ENCODE peak calls at places on chromosomes 13 and 19, in nine cellular contexts. One of them, this sample, is unnamed. For H3K4me1, the result is how much of the 10 kb centered on the place peaks cover.

GRCh38 chr13:111005364-111005763 is 90.5 kb upstream of the ANKRD10 start:
- DNase-seq in transverse colon: no peak
- DNase-seq in sigmoid colon: no peak
- DNase-seq in stomach: no peak
- DNase-seq in A549: peak
- DNase-seq in left ventricle myocardium inferior: no peak
- DNase-seq in ovary: no peak
- DNase-seq in fibroblast of lung: peak
- DNase-seq in pancreas: no peak
- DNase-seq in this sample: no peak

GRCh38 chr13:99500839-99501134 is 485 bp upstream of the TM9SF2 start:
- DNase-seq in pancreas: no peak
- DNase-seq in transverse colon: no peak
- DNase-seq in A549: no peak
- DNase-seq in left ventricle myocardium inferior: no peak
- DNase-seq in fibroblast of lung: no peak
- DNase-seq in ovary: no peak
- DNase-seq in stomach: no peak
- DNase-seq in sigmoid colon: no peak
- DNase-seq in this sample: no peak

GRCh38 chr13:40130871-40131636 is 475.6 kb downstream of the COG6 start:
- DNase-seq in pancreas: no peak
- DNase-seq in fibroblast of lung: peak
- DNase-seq in sigmoid colon: no peak
- DNase-seq in ovary: no peak
- DNase-seq in left ventricle myocardium inferior: no peak
- DNase-seq in stomach: no peak
- DNase-seq in A549: peak
- DNase-seq in transverse colon: peak
- DNase-seq in this sample: no peak

GRCh38 chr13:19984430-19985218 is 26.1 kb downstream of the ZMYM2 start:
- DNase-seq in ovary: no peak
- DNase-seq in fibroblast of lung: peak
- DNase-seq in A549: peak
- DNase-seq in stomach: no peak
- DNase-seq in left ventricle myocardium inferior: no peak
- DNase-seq in pancreas: no peak
- DNase-seq in sigmoid colon: no peak
- DNase-seq in transverse colon: no peak
- DNase-seq in this sample: no peak

GRCh38 chr13:106619688-106620555 is 52.0 kb upstream of the ARGLU1 start:
- DNase-seq in ovary: peak
- DNase-seq in sigmoid colon: no peak
- DNase-seq in transverse colon: peak
- DNase-seq in A549: peak
- DNase-seq in stomach: no peak
- DNase-seq in fibroblast of lung: peak
- DNase-seq in pancreas: no peak
- DNase-seq in left ventricle myocardium inferior: no peak
- DNase-seq in this sample: no peak

GRCh38 chr13:70173236-70173959 is 65.1 kb upstream of the KLHL1 start:
- DNase-seq in left ventricle myocardium inferior: no peak
- DNase-seq in A549: no peak
- DNase-seq in ovary: no peak
- DNase-seq in fibroblast of lung: peak
- DNase-seq in pancreas: no peak
- DNase-seq in stomach: no peak
- DNase-seq in sigmoid colon: no peak
- DNase-seq in transverse colon: no peak
- DNase-seq in this sample: no peak

GRCh38 chr13:21022056-21022693 is 39.2 kb downstream of the LATS2 start:
- DNase-seq in pancreas: no peak
- DNase-seq in stomach: no peak
- DNase-seq in A549: no peak
- DNase-seq in ovary: no peak
- DNase-seq in transverse colon: no peak
- DNase-seq in fibroblast of lung: no peak
- DNase-seq in sigmoid colon: no peak
- DNase-seq in left ventricle myocardium inferior: no peak
- DNase-seq in this sample: no peak

GRCh38 chr13:74398599-74398998 is 264.4 kb upstream of the KLF12 start:
- DNase-seq in pancreas: no peak
- DNase-seq in sigmoid colon: no peak
- DNase-seq in stomach: no peak
- DNase-seq in transverse colon: no peak
- DNase-seq in fibroblast of lung: no peak
- DNase-seq in A549: no peak
- DNase-seq in left ventricle myocardium inferior: no peak
- DNase-seq in ovary: no peak
- DNase-seq in this sample: no peak

GRCh38 chr13:48938308-48938943 is 37.3 kb upstream of the FNDC3A start:
- DNase-seq in transverse colon: no peak
- DNase-seq in A549: no peak
- DNase-seq in left ventricle myocardium inferior: no peak
- DNase-seq in stomach: no peak
- DNase-seq in fibroblast of lung: no peak
- DNase-seq in ovary: no peak
- DNase-seq in pancreas: no peak
- DNase-seq in sigmoid colon: no peak
- DNase-seq in this sample: no peak

GRCh38 chr13:20964904-20965303 is 62.4 kb upstream of the XPO4 start:
- DNase-seq in transverse colon: no peak
- DNase-seq in sigmoid colon: no peak
- DNase-seq in ovary: no peak
- DNase-seq in left ventricle myocardium inferior: no peak
- DNase-seq in fibroblast of lung: peak
- DNase-seq in stomach: no peak
- DNase-seq in A549: no peak
- DNase-seq in pancreas: no peak
- DNase-seq in this sample: no peak

GRCh38 chr13:24083722-24084421 is 76.6 kb upstream of the SPATA13 start:
- DNase-seq in ovary: no peak
- DNase-seq in transverse colon: no peak
- DNase-seq in pancreas: no peak
- DNase-seq in sigmoid colon: no peak
- DNase-seq in A549: no peak
- DNase-seq in left ventricle myocardium inferior: no peak
- DNase-seq in fibroblast of lung: no peak
- DNase-seq in stomach: no peak
- DNase-seq in this sample: no peak

GRCh38 chr13:64709079-64709478 is 2521.1 kb downstream of the PCDH9 start:
- DNase-seq in transverse colon: no peak
- DNase-seq in stomach: no peak
- DNase-seq in sigmoid colon: no peak
- DNase-seq in fibroblast of lung: no peak
- DNase-seq in left ventricle myocardium inferior: no peak
- DNase-seq in ovary: no peak
- DNase-seq in pancreas: no peak
- DNase-seq in A549: no peak
- DNase-seq in this sample: no peak

GRCh38 chr19:48543121-48543710 is 8.8 kb upstream of the SULT2B1 start:
- DNase-seq in left ventricle myocardium inferior: no peak
- DNase-seq in stomach: peak
- DNase-seq in pancreas: peak
- DNase-seq in A549: peak
- DNase-seq in transverse colon: peak
- DNase-seq in ovary: no peak
- DNase-seq in fibroblast of lung: peak
- DNase-seq in sigmoid colon: no peak
- DNase-seq in this sample: peak

GRCh38 chr13:109671919-109672318 is 114.5 kb downstream of the IRS2 start:
- DNase-seq in pancreas: no peak
- DNase-seq in left ventricle myocardium inferior: no peak
- DNase-seq in transverse colon: no peak
- DNase-seq in A549: no peak
- DNase-seq in ovary: no peak
- DNase-seq in stomach: no peak
- DNase-seq in fibroblast of lung: no peak
- DNase-seq in sigmoid colon: no peak
- DNase-seq in this sample: no peak

GRCh38 chr19:13026478-13026999 is 31.3 kb downstream of the NFIX start:
- DNase-seq in sigmoid colon: no peak
- DNase-seq in transverse colon: peak
- DNase-seq in A549: no peak
- DNase-seq in pancreas: no peak
- DNase-seq in ovary: no peak
- DNase-seq in left ventricle myocardium inferior: no peak
- DNase-seq in stomach: peak
- DNase-seq in fibroblast of lung: peak
- DNase-seq in this sample: no peak

GRCh38 chr13:32903720-32904119 is 112.5 kb upstream of the KL start:
- DNase-seq in stomach: no peak
- DNase-seq in ovary: no peak
- DNase-seq in transverse colon: no peak
- DNase-seq in pancreas: no peak
- DNase-seq in fibroblast of lung: peak
- DNase-seq in left ventricle myocardium inferior: no peak
- DNase-seq in sigmoid colon: no peak
- DNase-seq in A549: no peak
- DNase-seq in this sample: no peak

GRCh38 chr19:21092107-21092506 is 10.1 kb downstream of the ZNF714 start:
- DNase-seq in pancreas: no peak
- DNase-seq in ovary: no peak
- DNase-seq in sigmoid colon: no peak
- DNase-seq in A549: no peak
- DNase-seq in transverse colon: no peak
- DNase-seq in left ventricle myocardium inferior: no peak
- DNase-seq in fibroblast of lung: peak
- DNase-seq in stomach: no peak
- DNase-seq in this sample: no peak

GRCh38 chr19:46927106-46927505 is 66.3 kb downstream of the ARHGAP35 start:
- DNase-seq in fibroblast of lung: no peak
- DNase-seq in stomach: no peak
- DNase-seq in left ventricle myocardium inferior: no peak
- DNase-seq in ovary: no peak
- DNase-seq in sigmoid colon: no peak
- DNase-seq in pancreas: no peak
- DNase-seq in transverse colon: no peak
- DNase-seq in A549: no peak
- DNase-seq in this sample: no peak
- H3K4me1 ChIP-seq in fibroblast of lung: under half
- H3K4me1 ChIP-seq in stomach: half or more
- H3K4me1 ChIP-seq in left ventricle myocardium inferior: half or more
- H3K4me1 ChIP-seq in ovary: under half
- H3K4me1 ChIP-seq in sigmoid colon: under half
- H3K4me1 ChIP-seq in pancreas: under half
- H3K4me1 ChIP-seq in transverse colon: under half
- H3K4me1 ChIP-seq in A549: half or more
- H3K4me1 ChIP-seq in this sample: under half

DNA sequence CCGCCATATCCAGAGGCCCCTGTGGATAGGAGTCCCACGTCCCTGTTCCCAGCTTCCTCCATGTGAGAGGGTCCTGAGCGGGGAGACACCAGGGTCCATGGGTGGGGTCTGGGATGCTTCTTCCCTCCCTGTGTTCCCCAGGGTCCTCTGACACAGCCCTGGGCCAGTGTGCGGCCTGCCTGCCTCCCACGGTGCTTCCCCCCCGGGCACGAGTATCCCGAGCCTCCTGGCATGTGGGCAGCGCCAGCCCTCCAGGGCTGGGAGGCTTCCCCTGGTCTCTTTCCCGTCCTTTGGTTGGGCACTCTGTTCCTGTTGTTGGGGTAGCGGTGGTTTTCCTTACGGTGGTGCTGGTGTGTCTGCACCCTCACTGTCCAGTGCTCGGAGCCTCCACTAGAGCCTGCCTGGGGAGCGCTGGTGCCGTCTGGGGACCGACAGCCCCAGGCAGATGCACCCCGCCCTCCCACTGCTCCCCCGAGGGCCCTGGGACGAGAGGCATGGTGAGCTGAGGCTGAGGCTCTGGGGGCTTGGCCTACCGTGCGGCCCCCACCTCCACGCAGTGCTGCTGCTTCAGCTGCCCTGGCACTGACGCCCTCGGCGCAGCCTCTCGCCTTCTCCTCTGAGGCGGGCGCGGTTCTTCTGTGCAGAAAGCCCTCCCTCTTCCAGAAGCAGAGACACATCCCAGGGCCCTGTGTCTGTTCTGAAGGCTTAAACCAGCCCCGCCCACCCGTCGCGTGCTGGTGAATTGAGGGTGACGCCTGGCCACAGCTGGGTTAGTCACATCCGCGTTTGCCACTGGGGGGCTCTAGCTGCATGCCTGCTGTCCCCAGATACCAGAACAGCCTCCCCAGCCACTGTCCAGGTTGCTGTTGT is 27.9 kb downstream of the PLEKHJ1 start:
- DNase-seq in fibroblast of lung: peak
- DNase-seq in A549: no peak
- DNase-seq in transverse colon: peak
- DNase-seq in stomach: peak
- DNase-seq in ovary: no peak
- DNase-seq in sigmoid colon: peak
- DNase-seq in pancreas: no peak
- DNase-seq in left ventricle myocardium inferior: peak
- DNase-seq in this sample: no peak
- TF ChIP-seq CTCF in fibroblast of lung: peak
- TF ChIP-seq CTCF in A549: no peak
- TF ChIP-seq CTCF in transverse colon: no peak
- TF ChIP-seq CTCF in stomach: no peak
- TF ChIP-seq CTCF in ovary: no peak
- TF ChIP-seq CTCF in sigmoid colon: no peak
- TF ChIP-seq CTCF in pancreas: no peak
- TF ChIP-seq CTCF in left ventricle myocardium inferior: peak
- TF ChIP-seq CTCF in this sample: no peak

DNA sequence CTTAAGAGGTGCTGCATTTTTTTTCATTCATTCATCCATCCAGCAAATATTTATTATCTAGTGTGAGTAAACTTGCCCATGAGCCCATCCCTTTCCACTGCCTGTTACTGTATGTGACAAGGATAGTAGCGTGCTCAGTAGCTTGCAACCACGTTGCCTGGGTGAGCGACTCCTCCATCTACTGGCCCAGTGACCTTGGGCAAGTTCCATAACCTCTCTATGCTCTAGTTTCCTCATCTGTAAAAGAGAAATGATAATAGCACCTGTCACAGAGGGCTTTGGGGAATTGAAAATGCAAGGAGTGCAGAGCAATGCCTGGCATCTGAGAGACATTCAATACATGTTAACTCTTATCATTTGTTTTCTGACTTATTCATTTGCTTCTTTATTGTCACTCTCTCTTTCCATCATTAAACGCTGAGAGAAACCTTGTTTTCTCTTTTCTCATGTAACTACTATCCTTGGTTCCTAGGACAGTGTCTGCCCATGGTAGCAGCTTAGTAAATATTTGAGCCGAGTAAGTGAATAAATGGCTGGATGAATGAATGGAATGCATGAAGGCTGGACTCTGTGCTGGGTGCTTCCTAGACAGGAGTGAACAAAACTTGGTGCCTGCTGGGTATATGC is 19.9 kb downstream of the LRCH1 start:
- DNase-seq in A549: no peak
- DNase-seq in transverse colon: no peak
- DNase-seq in left ventricle myocardium inferior: no peak
- DNase-seq in pancreas: no peak
- DNase-seq in ovary: no peak
- DNase-seq in sigmoid colon: no peak
- DNase-seq in stomach: no peak
- DNase-seq in fibroblast of lung: no peak
- DNase-seq in this sample: no peak
- H3K4me1 ChIP-seq in A549: under half
- H3K4me1 ChIP-seq in transverse colon: under half
- H3K4me1 ChIP-seq in left ventricle myocardium inferior: half or more
- H3K4me1 ChIP-seq in pancreas: under half
- H3K4me1 ChIP-seq in ovary: under half
- H3K4me1 ChIP-seq in sigmoid colon: under half
- H3K4me1 ChIP-seq in stomach: half or more
- H3K4me1 ChIP-seq in fibroblast of lung: under half
- H3K4me1 ChIP-seq in this sample: under half

GRCh38 chr19:38229585-38230073 is 5.6 kb upstream of the DPF1 start:
- DNase-seq in stomach: peak
- DNase-seq in fibroblast of lung: peak
- DNase-seq in sigmoid colon: no peak
- DNase-seq in pancreas: peak
- DNase-seq in A549: peak
- DNase-seq in left ventricle myocardium inferior: peak
- DNase-seq in transverse colon: peak
- DNase-seq in ovary: peak
- DNase-seq in this sample: no peak
- TF ChIP-seq CTCF in stomach: no peak
- TF ChIP-seq CTCF in fibroblast of lung: no peak
- TF ChIP-seq CTCF in sigmoid colon: no peak
- TF ChIP-seq CTCF in pancreas: no peak
- TF ChIP-seq CTCF in A549: no peak
- TF ChIP-seq CTCF in left ventricle myocardium inferior: no peak
- TF ChIP-seq CTCF in transverse colon: no peak
- TF ChIP-seq CTCF in ovary: no peak
- TF ChIP-seq CTCF in this sample: no peak